ENCODE peak calls at places on chromosomes 16 and 17, in seven cellular contexts. I is K562, K is progenitor cell of endocrine pancreas, A is left ventricle myocardium inferior, W is cardiac muscle cell, H is HT-29, Z is MV-4-11. C is an unnamed sample.

GRCh38 chr17:45147102-45147580 is 1.1 kb upstream of the HEXIM1 start:
- DNase-seq in I (peak; percentile 77), K (no peak), A (no peak), W (peak; percentile 85), H (peak; percentile 66), Z (peak; percentile 80), C (peak; percentile 86)

GRCh38 chr16:4884972-4885874 is 37.9 kb downstream of the UBN1 start:
- DNase-seq in I (no peak), K (no peak), A (no peak), W (no peak), H (no peak), Z (no peak), C (peak; percentile 38)

GRCh38 chr16:17461951-17462729 is 8.6 kb downstream of the XYLT1 start:
- DNase-seq in I (no peak), K (no peak), A (no peak), W (no peak), H (peak; percentile 6), Z (peak; percentile 91), C (no peak)

GRCh38 chr16:87689956-87690465 is 75.8 kb downstream of the KLHDC4 start:
- DNase-seq in I (no peak), K (no peak), A (no peak), W (no peak), H (no peak), Z (no peak), C (no peak)

GRCh38 chr17:7589204-7589868 is 558 bp downstream of the SOX15 start:
- DNase-seq in I (no peak), K (peak; percentile 58), A (peak; percentile 87), W (peak; percentile 85), H (no peak), Z (peak; percentile 74), C (peak; percentile 96)

GRCh38 chr16:3963886-3964685 is 83.6 kb upstream of the CREBBP start:
- DNase-seq in I (no peak), K (no peak), A (no peak), W (no peak), H (no peak), Z (no peak), C (peak; percentile 74)

GRCh38 chr17:1229354-1229890 is 40.8 kb upstream of the BHLHA9 start:
- DNase-seq in I (peak; percentile 54), K (peak; percentile 30), A (peak; percentile 73), W (peak; percentile 34), H (no peak), Z (peak; percentile 75), C (peak; percentile 89)

GRCh38 chr16:19595043-19595767 is 39.7 kb downstream of the VPS35L start:
- DNase-seq in I (no peak), K (no peak), A (peak; percentile 20), W (no peak), H (peak; percentile 57), Z (no peak), C (no peak)

GRCh38 chr17:80100035-80100323 is 1.4 kb upstream of the GAA start:
- DNase-seq in I (no peak), K (no peak), A (no peak), W (no peak), H (no peak), Z (no peak), C (peak; percentile 27)

GRCh38 chr16:48617711-48618148 is 7.8 kb upstream of the N4BP1 start:
- DNase-seq in I (no peak), K (no peak), A (peak; percentile 65), W (peak; percentile 88), H (no peak), Z (no peak), C (peak; percentile 69)

GRCh38 chr16:67481561-67482259 is 753 bp upstream of the ATP6V0D1 start:
- DNase-seq in I (no peak), K (no peak), A (peak; percentile 48), W (no peak), H (no peak), Z (peak; percentile 49), C (no peak)

GRCh38 chr16:70457446-70457845 is 3.1 kb downstream of the FCSK start:
- DNase-seq in I (no peak), K (no peak), A (no peak), W (no peak), H (no peak), Z (no peak), C (no peak)

GRCh38 chr16:80718480-80719220 is 85.7 kb downstream of the CDYL2 start:
- DNase-seq in I (no peak), K (no peak), A (no peak), W (peak; percentile 1), H (peak; percentile 96), Z (no peak), C (no peak)

GRCh38 chr17:10295728-10296343 is 77.0 kb downstream of the MYH13 start:
- DNase-seq in I (peak; percentile 47), K (peak; percentile 58), A (peak; percentile 37), W (peak; percentile 75), H (peak; percentile 58), Z (peak; percentile 51), C (peak; percentile 59)

GRCh38 chr17:41592601-41593305 is 6.1 kb upstream of the KRT14 start:
- DNase-seq in I (no peak), K (no peak), A (no peak), W (no peak), H (no peak), Z (no peak), C (no peak)

GRCh38 chr16:28531777-28532744 is 6.7 kb downstream of the NUPR1 start:
- DNase-seq in I (peak; percentile 53), K (no peak), A (peak; percentile 83), W (peak; percentile 56), H (peak; percentile 31), Z (no peak), C (peak; percentile 88)

GRCh38 chr17:43931062-43931571 is 11.2 kb downstream of the PPY start:
- DNase-seq in I (no peak), K (no peak), A (no peak), W (no peak), H (no peak), Z (no peak), C (no peak)

GRCh38 chr16:87076331-87076949 is 240.8 kb downstream of the C16orf95 start:
- DNase-seq in I (no peak), K (no peak), A (no peak), W (no peak), H (no peak), Z (no peak), C (no peak)

GRCh38 chr17:34997355-34997862 is 17.1 kb downstream of the LIG3 start:
- DNase-seq in I (no peak), K (no peak), A (no peak), W (no peak), H (no peak), Z (no peak), C (peak; percentile 75)

GRCh38 chr16:55169780-55170179 is 154.2 kb upstream of the IRX6 start:
- DNase-seq in I (no peak), K (no peak), A (no peak), W (no peak), H (no peak), Z (no peak), C (no peak)

GRCh38 chr16:8720080-8720966 is 45.9 kb downstream of the ABAT start:
- DNase-seq in I (no peak), K (peak; percentile 23), A (no peak), W (peak; percentile 96), H (no peak), Z (peak; percentile 90), C (no peak)

GRCh38 chr17:70622382-70623260 is 453.3 kb downstream of the KCNJ2 start:
- DNase-seq in I (peak; percentile 14), K (peak; percentile 33), A (peak; percentile 38), W (peak; percentile 47), H (no peak), Z (peak; percentile 41), C (no peak)